ENCODE peak calls at places on chromosomes 1 and 21, in four cellular contexts. One of them, this sample, is unnamed.

GRCh38 chr1:11129649-11130048 is 30.0 kb upstream of the EXOSC10 start:
- DNase-seq in GM12878: no peak
- DNase-seq in HL-60: no peak
- DNase-seq in K562: no peak
- DNase-seq in this sample: no peak

GRCh38 chr21:33058468-33059318 is 11.2 kb upstream of the OLIG1 start:
- DNase-seq in GM12878: no peak
- DNase-seq in K562: no peak
- DNase-seq in HL-60: no peak
- DNase-seq in this sample: no peak

GRCh38 chr1:173868266-173869107 is at the start of gene ZBTB37:
- DNase-seq in GM12878: no peak
- DNase-seq in HL-60: peak; percentile 87
- DNase-seq in K562: peak; percentile 97
- DNase-seq in this sample: peak; percentile 64

GRCh38 chr1:200733907-200734306 is 4.8 kb upstream of the CAMSAP2 start:
- DNase-seq in K562: no peak
- DNase-seq in GM12878: no peak
- DNase-seq in HL-60: no peak
- DNase-seq in this sample: no peak

GRCh38 chr1:73673980-73674379 is 524.0 kb downstream of the LRRIQ3 start:
- DNase-seq in K562: no peak
- DNase-seq in HL-60: no peak
- DNase-seq in GM12878: no peak
- DNase-seq in this sample: no peak

GRCh38 chr1:110107867-110108469 is 4.3 kb upstream of the UBL4B start:
- DNase-seq in K562: no peak
- DNase-seq in GM12878: no peak
- DNase-seq in HL-60: no peak
- DNase-seq in this sample: no peak

GRCh38 chr21:45817345-45817744 is 164.2 kb upstream of the COL6A1 start:
- DNase-seq in K562: no peak
- DNase-seq in HL-60: no peak
- DNase-seq in GM12878: no peak
- DNase-seq in this sample: no peak

GRCh38 chr1:115067460-115067859 is 21.8 kb downstream of the TSPAN2 start:
- DNase-seq in HL-60: no peak
- DNase-seq in GM12878: no peak
- DNase-seq in K562: no peak
- DNase-seq in this sample: no peak

GRCh38 chr1:175597206-175597605 is 146.2 kb downstream of the TNR start:
- DNase-seq in K562: no peak
- DNase-seq in HL-60: no peak
- DNase-seq in GM12878: no peak
- DNase-seq in this sample: no peak

GRCh38 chr1:12424150-12424549 is 193.9 kb downstream of the DHRS3 start:
- DNase-seq in GM12878: no peak
- DNase-seq in HL-60: no peak
- DNase-seq in K562: no peak
- DNase-seq in this sample: no peak

GRCh38 chr1:84027368-84027767 is 28.4 kb upstream of the TTLL7 start:
- DNase-seq in HL-60: no peak
- DNase-seq in K562: no peak
- DNase-seq in GM12878: no peak
- DNase-seq in this sample: no peak

GRCh38 chr1:24500448-24501048 is 2.1 kb upstream of the RCAN3 start:
- DNase-seq in K562: no peak
- DNase-seq in GM12878: no peak
- DNase-seq in HL-60: no peak
- DNase-seq in this sample: no peak

GRCh38 chr1:211359876-211360275 is 33.2 kb downstream of the TRAF5 start:
- DNase-seq in K562: no peak
- DNase-seq in GM12878: no peak
- DNase-seq in HL-60: no peak
- DNase-seq in this sample: no peak

GRCh38 chr1:6345460-6345859 is 48.1 kb downstream of the ACOT7 start:
- DNase-seq in GM12878: no peak
- DNase-seq in K562: no peak
- DNase-seq in HL-60: no peak
- DNase-seq in this sample: no peak

GRCh38 chr1:153730468-153730988 is 2.7 kb downstream of the INTS3 start:
- DNase-seq in K562: no peak
- DNase-seq in GM12878: no peak
- DNase-seq in HL-60: no peak
- DNase-seq in this sample: no peak

GRCh38 chr1:69888657-69889056 is 316.7 kb downstream of the LRRC40 start:
- DNase-seq in HL-60: no peak
- DNase-seq in GM12878: no peak
- DNase-seq in K562: no peak
- DNase-seq in this sample: no peak

GRCh38 chr1:31723828-31724359 is 20.1 kb upstream of the COL16A1 start:
- DNase-seq in K562: peak; percentile 83
- DNase-seq in GM12878: no peak
- DNase-seq in HL-60: peak; percentile 50
- DNase-seq in this sample: no peak

GRCh38 chr1:223713546-223714420 is 1.4 kb downstream of the CAPN2 start:
- DNase-seq in GM12878: no peak
- DNase-seq in HL-60: no peak
- DNase-seq in K562: peak; percentile 41
- DNase-seq in this sample: no peak

GRCh38 chr1:218371927-218372672 is 27.0 kb downstream of the TGFB2 start:
- DNase-seq in K562: no peak
- DNase-seq in HL-60: no peak
- DNase-seq in GM12878: no peak
- DNase-seq in this sample: no peak

DNA sequence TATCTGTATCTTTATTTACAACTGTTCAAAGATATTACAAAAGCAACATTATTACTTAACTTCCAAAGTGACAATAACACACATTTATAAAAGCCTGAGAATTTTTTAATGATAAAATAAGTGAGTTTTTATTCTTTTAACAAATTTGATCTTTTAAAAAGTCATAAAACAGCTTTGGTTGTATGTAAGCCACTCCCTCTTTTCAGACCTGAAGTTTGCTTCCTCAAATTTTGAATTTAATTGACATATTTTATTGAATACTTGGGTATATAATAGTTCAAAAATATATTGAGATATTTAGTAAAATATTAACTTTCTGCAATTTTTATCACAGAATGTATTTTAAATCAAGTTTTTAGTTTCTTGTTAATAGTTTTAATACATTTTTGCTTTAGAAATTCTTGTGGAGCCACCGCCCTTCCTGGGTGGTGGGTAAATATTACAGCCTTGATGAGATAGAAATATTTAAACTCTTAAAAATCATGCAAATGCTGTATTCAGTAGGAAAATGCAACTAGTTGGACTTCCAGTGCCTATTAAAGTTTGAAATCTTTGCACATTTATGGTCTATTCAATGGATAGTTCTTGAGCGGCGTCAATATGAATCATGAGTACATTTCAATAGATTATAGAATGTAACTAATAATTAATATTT is 868 bp downstream of the PTPRC start:
- DNase-seq in GM12878: no peak
- DNase-seq in K562: no peak
- DNase-seq in HL-60: no peak
- DNase-seq in this sample: no peak
- TF ChIP-seq SPI1 in GM12878: no peak
- TF ChIP-seq SPI1 in K562: no peak
- TF ChIP-seq SPI1 in HL-60: no peak
- TF ChIP-seq SPI1 in this sample: no peak

GRCh38 chr1:232009741-232010140 is 383.2 kb downstream of the DISC1 start:
- DNase-seq in K562: no peak
- DNase-seq in GM12878: no peak
- DNase-seq in HL-60: no peak
- DNase-seq in this sample: no peak

GRCh38 chr1:232011961-232012360 is 385.4 kb downstream of the DISC1 start:
- DNase-seq in GM12878: no peak
- DNase-seq in HL-60: no peak
- DNase-seq in K562: no peak
- DNase-seq in this sample: no peak

GRCh38 chr1:232014941-232015340 is 388.4 kb downstream of the DISC1 start:
- DNase-seq in K562: no peak
- DNase-seq in HL-60: no peak
- DNase-seq in GM12878: no peak
- DNase-seq in this sample: no peak

GRCh38 chr1:232016636-232017035 is 390.0 kb downstream of the DISC1 start:
- DNase-seq in HL-60: no peak
- DNase-seq in K562: no peak
- DNase-seq in GM12878: no peak
- DNase-seq in this sample: no peak

DNA sequence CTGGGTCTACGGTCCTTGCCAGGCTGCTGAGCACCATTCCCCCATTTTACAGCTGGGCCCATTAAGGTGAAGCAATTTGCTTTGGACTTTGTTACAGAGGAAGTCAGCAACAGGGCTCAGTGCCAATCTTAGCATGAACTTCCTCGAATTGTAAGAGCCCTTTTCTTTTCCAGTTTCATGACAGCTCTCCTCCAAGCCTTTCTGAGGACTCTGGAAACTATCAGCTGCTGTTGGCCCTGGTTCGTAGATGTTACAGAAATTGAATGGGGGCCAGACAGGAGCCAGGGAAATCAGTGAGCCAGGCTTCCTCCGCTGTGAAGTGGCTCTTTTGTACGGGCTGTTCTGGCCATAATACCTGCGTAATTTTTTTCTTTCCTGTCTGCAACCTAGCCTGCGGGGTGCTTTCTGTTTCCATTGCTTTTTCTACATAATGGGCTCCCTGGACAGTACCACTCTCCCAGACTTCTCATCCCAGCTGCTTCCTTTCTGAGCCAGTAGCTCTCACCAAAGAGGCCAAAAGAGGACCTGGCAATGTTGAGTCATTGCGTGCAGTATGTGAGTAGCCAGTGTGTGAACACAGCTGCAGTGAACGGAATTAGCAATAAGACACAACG is 386.3 kb downstream of the DISC1 start:
- DNase-seq in GM12878: no peak
- DNase-seq in K562: no peak
- DNase-seq in HL-60: peak; percentile 47
- DNase-seq in this sample: no peak
- TF ChIP-seq SPI1 in GM12878: no peak
- TF ChIP-seq SPI1 in K562: no peak
- TF ChIP-seq SPI1 in HL-60: peak; percentile 73
- TF ChIP-seq SPI1 in this sample: no peak

DNA sequence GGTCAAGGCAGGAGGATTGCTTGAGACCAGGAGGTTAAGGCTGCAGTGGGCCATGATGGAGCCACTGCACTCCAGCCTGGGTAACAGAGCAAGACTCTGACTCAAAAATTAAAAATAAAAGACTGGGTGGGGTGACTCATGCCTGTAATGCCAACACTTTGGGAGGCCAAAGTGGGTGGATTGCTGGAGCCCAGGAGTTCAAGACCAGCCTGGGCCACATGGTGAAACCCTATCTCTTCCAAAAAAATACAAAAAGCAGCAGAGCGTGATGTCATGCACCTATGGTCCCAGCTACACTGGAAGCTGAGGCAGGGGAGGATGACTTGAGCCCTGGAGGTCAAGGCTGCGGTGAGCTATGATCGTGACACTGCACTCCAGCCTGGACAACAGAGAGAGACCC is 44.4 kb upstream of the COX20 start:
- DNase-seq in HL-60: no peak
- DNase-seq in GM12878: no peak
- DNase-seq in K562: no peak
- DNase-seq in this sample: no peak
- TF ChIP-seq SPI1 in HL-60: no peak
- TF ChIP-seq SPI1 in GM12878: no peak
- TF ChIP-seq SPI1 in K562: no peak
- TF ChIP-seq SPI1 in this sample: no peak

DNA sequence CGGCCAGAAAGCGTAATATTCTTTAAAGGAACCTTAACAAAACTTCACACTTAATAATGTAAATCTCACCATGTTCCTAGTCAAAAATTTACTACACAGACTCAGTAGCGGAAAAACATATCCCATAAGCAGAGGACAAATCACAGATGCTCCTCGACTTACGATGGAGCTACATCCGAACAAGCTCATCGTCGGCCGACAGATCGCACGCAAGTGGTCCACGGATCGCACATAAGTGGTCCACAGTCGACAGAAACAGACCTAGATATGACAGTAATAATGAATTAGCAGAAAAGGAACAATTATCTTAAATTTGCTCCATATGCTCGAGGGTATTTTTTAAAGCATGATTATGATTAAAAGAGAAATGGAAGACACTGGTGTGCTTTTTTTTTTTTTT is 36.3 kb downstream of the WDR4 start:
- DNase-seq in K562: no peak
- DNase-seq in GM12878: no peak
- DNase-seq in HL-60: no peak
- DNase-seq in this sample: no peak
- TF ChIP-seq SPI1 in K562: no peak
- TF ChIP-seq SPI1 in GM12878: no peak
- TF ChIP-seq SPI1 in HL-60: no peak
- TF ChIP-seq SPI1 in this sample: no peak

GRCh38 chr1:112359961-112360767 is 35.9 kb upstream of the CTTNBP2NL start:
- DNase-seq in GM12878: no peak
- DNase-seq in K562: no peak
- DNase-seq in HL-60: no peak
- DNase-seq in this sample: no peak
- TF ChIP-seq SPI1 in GM12878: no peak
- TF ChIP-seq SPI1 in K562: peak; percentile 18
- TF ChIP-seq SPI1 in HL-60: no peak
- TF ChIP-seq SPI1 in this sample: no peak